ENCODE peak calls at places on chromosome 16, in five cellular contexts. P is suprapubic skin, W is uterus, Q is A673, O is upper lobe of right lung. Y is an unnamed sample. For H3K4me1, the result is how much of the 10 kb centered on the place peaks cover.

GRCh38 chr16:154223-155030 is 2.0 kb downstream of the HBZ start:
- DNase-seq in P (no peak), W (no peak), Q (peak), O (peak), Y (no peak)

GRCh38 chr16:25692734-25693508 is 1.2 kb downstream of the HS3ST4 start:
- DNase-seq in P (no peak), W (no peak), Q (peak), O (no peak), Y (no peak)

GRCh38 chr16:20740007-20740883 is 1.4 kb downstream of the THUMPD1 start:
- DNase-seq in P (no peak), W (no peak), Q (peak), O (no peak), Y (no peak)

GRCh38 chr16:10684541-10685151 is 10.1 kb downstream of the TEKT5 start:
- DNase-seq in P (no peak), W (no peak), Q (no peak), O (peak), Y (no peak)

GRCh38 chr16:68951991-68952877 is 108.9 kb downstream of the TANGO6 start:
- DNase-seq in P (no peak), W (no peak), Q (no peak), O (no peak), Y (no peak)

GRCh38 chr16:23388786-23389185 is 64.2 kb downstream of the COG7 start:
- DNase-seq in P (no peak), W (no peak), Q (no peak), O (peak), Y (no peak)

GRCh38 chr16:66741971-66742396 is 9.4 kb downstream of the DYNC1LI2 start:
- DNase-seq in P (no peak), W (no peak), Q (no peak), O (no peak), Y (no peak)

GRCh38 chr16:81198635-81199034 is 39.9 kb upstream of the BCO1 start:
- DNase-seq in P (no peak), W (no peak), Q (no peak), O (no peak), Y (no peak)

GRCh38 chr16:1206786-1207185 is 18.3 kb downstream of the TPSG1 start:
- DNase-seq in P (no peak), W (no peak), Q (no peak), O (no peak), Y (no peak)

GRCh38 chr16:88378401-88378800 is 4.4 kb upstream of the ZNF469 start:
- DNase-seq in P (no peak), W (no peak), Q (no peak), O (peak), Y (no peak)

GRCh38 chr16:57032931-57033330 is 43.6 kb downstream of the NLRC5 start:
- DNase-seq in P (no peak), W (no peak), Q (no peak), O (no peak), Y (no peak)
- H3K4me1 ChIP-seq in P (under half), W (under half), Q (under half), O (under half), Y (under half)

GRCh38 chr16:53043462-53043861 is 9.2 kb downstream of the CHD9NB start:
- DNase-seq in P (no peak), W (no peak), Q (no peak), O (no peak), Y (no peak)

GRCh38 chr16:53040788-53041187 is 11.9 kb downstream of the CHD9NB start:
- DNase-seq in P (no peak), W (no peak), Q (no peak), O (no peak), Y (no peak)

GRCh38 chr16:53041196-53041977 is 11.3 kb downstream of the CHD9NB start:
- DNase-seq in P (peak), W (peak), Q (peak), O (no peak), Y (no peak)

GRCh38 chr16:53043986-53044571 is 8.6 kb downstream of the CHD9NB start:
- DNase-seq in P (no peak), W (no peak), Q (peak), O (no peak), Y (no peak)

DNA sequence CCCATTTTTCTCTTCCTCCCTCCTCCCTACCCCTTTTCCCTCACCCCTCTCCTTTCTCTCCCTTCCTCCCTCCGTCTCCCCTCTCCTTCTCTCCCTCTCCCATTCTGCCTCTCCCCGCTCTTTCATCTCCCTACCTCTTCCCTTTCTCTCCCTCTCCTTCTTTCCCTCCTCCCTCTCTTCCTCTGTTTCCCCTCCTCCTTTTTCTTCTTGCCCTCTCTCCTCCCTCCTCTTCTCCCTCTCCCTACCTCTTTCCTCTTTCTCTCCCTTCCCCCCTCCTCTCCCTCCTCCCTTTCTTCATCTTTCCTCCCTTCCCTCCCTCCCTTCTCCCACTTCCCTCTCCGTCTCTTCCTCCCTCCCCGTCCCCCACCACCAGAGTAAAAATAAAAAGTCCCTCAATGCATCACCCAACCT is 10.5 kb downstream of the CHD9NB start:
- DNase-seq in P (no peak), W (no peak), Q (no peak), O (no peak), Y (no peak)
- H3K27ac ChIP-seq in P (peak), W (peak), Q (peak), O (no peak), Y (peak)

DNA sequence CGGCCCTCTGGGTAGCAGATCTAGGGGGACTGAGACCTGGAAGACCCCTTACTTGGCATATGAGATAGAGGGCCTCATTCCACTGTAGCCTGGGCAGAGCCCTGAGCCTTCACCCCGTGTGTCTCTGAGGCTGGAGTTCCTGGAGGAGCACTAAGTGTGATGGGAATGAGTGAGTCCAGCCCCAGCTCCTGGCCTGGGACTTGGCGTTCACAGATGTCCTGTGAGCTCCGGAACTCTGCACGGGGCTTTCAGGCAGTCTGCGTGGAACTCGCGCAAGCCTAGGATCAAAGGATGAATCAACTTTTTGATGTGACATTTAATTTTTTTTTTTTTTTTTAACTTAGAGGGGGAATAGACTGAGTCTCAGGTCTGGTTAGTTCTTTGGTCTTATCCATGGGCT is 1.8 kb downstream of the NKD1 start:
- DNase-seq in P (no peak), W (peak), Q (no peak), O (no peak), Y (peak)
- H3K4me1 ChIP-seq in P (under half), W (under half), Q (under half), O (under half), Y (under half)

GRCh38 chr16:85207357-85207921 is 95.2 kb upstream of the CIBAR2 start:
- DNase-seq in P (no peak), W (no peak), Q (no peak), O (no peak), Y (no peak)

GRCh38 chr16:85209526-85210121 is 97.4 kb upstream of the CIBAR2 start:
- DNase-seq in P (no peak), W (no peak), Q (no peak), O (no peak), Y (no peak)

GRCh38 chr16:85208643-85209520 is 96.6 kb upstream of the CIBAR2 start:
- DNase-seq in P (no peak), W (no peak), Q (no peak), O (no peak), Y (no peak)

GRCh38 chr16:85206472-85207356 is 94.4 kb upstream of the CIBAR2 start:
- DNase-seq in P (no peak), W (peak), Q (no peak), O (peak), Y (peak)

GRCh38 chr16:85208181-85208580 is 95.9 kb upstream of the CIBAR2 start:
- DNase-seq in P (no peak), W (no peak), Q (no peak), O (no peak), Y (no peak)
- H3K27ac ChIP-seq in P (no peak), W (peak), Q (no peak), O (no peak), Y (peak)

DNA sequence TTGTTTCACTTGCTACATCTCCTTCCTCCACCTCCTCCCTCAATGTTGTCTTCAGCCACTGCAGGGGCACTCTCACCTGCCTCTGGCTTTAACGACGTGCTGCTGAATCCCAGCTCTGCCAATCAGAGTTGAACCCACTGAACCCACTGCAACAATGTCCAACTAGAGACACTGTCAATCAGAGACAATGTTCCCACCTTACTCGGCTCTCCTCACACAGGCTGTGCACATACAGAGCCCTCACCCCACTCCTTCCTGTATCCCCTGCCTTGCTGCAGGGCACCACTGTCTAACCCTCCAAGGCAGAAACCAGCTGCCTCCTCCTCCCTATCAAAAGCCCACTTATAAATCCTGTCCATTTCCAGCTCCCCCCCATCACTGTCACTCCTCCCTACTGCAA is 58.7 kb downstream of the ANKRD11 start:
- DNase-seq in P (no peak), W (no peak), Q (no peak), O (no peak), Y (no peak)
- H3K4me1 ChIP-seq in P (half or more), W (under half), Q (under half), O (under half), Y (under half)

DNA sequence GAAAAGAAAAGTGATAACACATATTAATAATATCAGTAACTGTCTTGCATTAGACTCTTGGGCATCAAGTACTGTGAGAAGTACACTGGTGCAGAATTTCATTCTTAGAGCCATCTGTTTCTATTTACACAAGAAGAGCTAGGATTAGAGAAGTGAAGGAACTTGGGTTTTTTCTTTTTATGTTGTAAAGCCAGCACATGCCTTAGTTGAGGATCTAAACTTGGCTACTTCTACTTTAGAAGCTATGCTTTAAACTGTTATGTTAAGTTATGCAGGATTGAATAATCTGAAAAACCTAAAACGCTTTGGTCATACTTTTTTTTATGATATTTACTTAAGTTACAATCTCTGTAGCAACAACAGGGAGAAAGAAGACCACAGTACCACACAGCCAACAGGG is 304.9 kb upstream of the GOT2 start:
- DNase-seq in P (no peak), W (no peak), Q (no peak), O (no peak), Y (no peak)
- H3K27ac ChIP-seq in P (no peak), W (no peak), Q (no peak), O (no peak), Y (no peak)

GRCh38 chr16:57815987-57816745 is 13.9 kb upstream of the KIFC3 start:
- DNase-seq in P (peak), W (peak), Q (peak), O (peak), Y (peak)

GRCh38 chr16:57813466-57813865 is 11.2 kb upstream of the KIFC3 start:
- DNase-seq in P (no peak), W (no peak), Q (no peak), O (no peak), Y (no peak)

GRCh38 chr16:57817680-57818079 is 15.4 kb upstream of the KIFC3 start:
- DNase-seq in P (no peak), W (no peak), Q (no peak), O (no peak), Y (no peak)

GRCh38 chr16:57818377-57819055 is 16.2 kb upstream of the KIFC3 start:
- DNase-seq in P (no peak), W (no peak), Q (no peak), O (no peak), Y (no peak)

GRCh38 chr16:57814896-57815295 is 12.6 kb upstream of the KIFC3 start:
- DNase-seq in P (no peak), W (no peak), Q (no peak), O (no peak), Y (no peak)
- H3K4me1 ChIP-seq in P (half or more), W (under half), Q (under half), O (under half), Y (under half)

Y was measured in ascending aorta.